ENCODE peak calls at places on chromosomes 6 and 20, in seven cellular contexts. G is brain microvascular endothelial cell, Z is uterus, J is fibroblast of lung, B is Panc1, E is stomach, O is breast epithelium. P is an unnamed sample.
A peak's percentile ranks its signal among the peaks of the same experiment; 100 is the strongest.

GRCh38 chr6:37477186-37477585 is 22.5 kb downstream of the CCDC167 start:
- DNase-seq in B (no peak), O (no peak), Z (no peak), J (no peak), G (no peak), E (no peak), P (no peak)

GRCh38 chr6:112325449-112325848 is 21.7 kb upstream of the RFPL4B start:
- DNase-seq in Z (no peak), J (no peak), G (no peak), O (no peak), B (no peak), E (no peak), P (no peak)

GRCh38 chr6:9405369-9405768 is 970.0 kb upstream of the SLC35B3 start:
- DNase-seq in B (peak; percentile 57), E (no peak), G (peak; percentile 44), O (no peak), J (peak; percentile 93), Z (no peak), P (no peak)

GRCh38 chr20:47629907-47630306 is 128.2 kb downstream of the NCOA3 start:
- DNase-seq in J (no peak), B (no peak), G (no peak), O (no peak), E (no peak), Z (no peak), P (no peak)

GRCh38 chr6:112228480-112229332 is 25.7 kb downstream of the LAMA4 start:
- DNase-seq in E (no peak), B (no peak), Z (no peak), G (no peak), J (no peak), O (no peak), P (no peak)

GRCh38 chr6:79167931-79168694 is 66.4 kb downstream of the HMGN3 start:
- DNase-seq in G (peak; percentile 20), E (no peak), B (peak; percentile 1), Z (no peak), O (no peak), J (peak; percentile 64), P (no peak)

GRCh38 chr6:132505158-132505557 is 7.8 kb downstream of the STX7 start:
- DNase-seq in B (no peak), O (no peak), G (no peak), J (no peak), Z (no peak), E (no peak), P (no peak)

GRCh38 chr6:77397561-77397960 is 65.7 kb downstream of the HTR1B start:
- DNase-seq in Z (no peak), E (no peak), O (no peak), G (no peak), B (no peak), J (no peak), P (no peak)

GRCh38 chr6:39387785-39388184 is 65.3 kb upstream of the KCNK16 start:
- DNase-seq in B (no peak), Z (no peak), G (no peak), E (no peak), O (no peak), J (no peak), P (no peak)

GRCh38 chr20:15708984-15709598 is 864.2 kb downstream of the KIF16B start:
- DNase-seq in B (no peak), J (peak; percentile 1), O (no peak), E (peak; percentile 37), G (no peak), Z (no peak), P (peak; percentile 46)

GRCh38 chr6:160102956-160103824 is 18.4 kb upstream of the SLC22A1 start:
- DNase-seq in B (no peak), E (no peak), Z (no peak), O (no peak), J (peak; percentile 8), G (peak; percentile 33), P (peak; percentile 61)

GRCh38 chr20:50233325-50234212 is 42.9 kb downstream of the CEBPB start:
- DNase-seq in Z (no peak), E (no peak), J (no peak), G (no peak), B (no peak), O (no peak), P (no peak)

GRCh38 chr20:6636209-6637159 is 131.0 kb upstream of the BMP2 start:
- DNase-seq in O (no peak), J (peak; percentile 65), E (no peak), Z (peak; percentile 17), G (peak; percentile 69), B (no peak), P (peak; percentile 32)

GRCh38 chr20:44001667-44002596 is 87.3 kb downstream of the TOX2 start:
- DNase-seq in G (no peak), B (no peak), E (no peak), J (no peak), O (no peak), Z (no peak), P (no peak)

GRCh38 chr20:36311141-36311853 is 5.2 kb downstream of the DLGAP4 start:
- DNase-seq in J (no peak), G (no peak), B (no peak), O (no peak), E (no peak), Z (no peak), P (no peak)

GRCh38 chr6:13139119-13139518 is 189.2 kb downstream of the TBC1D7 start:
- DNase-seq in E (no peak), Z (no peak), G (no peak), J (no peak), B (no peak), O (no peak), P (no peak)

GRCh38 chr6:100877851-100878250 is 3.3 kb downstream of the ASCC3 start:
- DNase-seq in B (no peak), J (no peak), O (no peak), Z (no peak), G (no peak), E (no peak), P (no peak)

GRCh38 chr6:100880149-100880900 is 804 bp downstream of the ASCC3 start:
- DNase-seq in B (no peak), E (no peak), G (peak; percentile 9), J (peak; percentile 35), O (no peak), Z (no peak), P (no peak)

GRCh38 chr6:100880901-100881706 is at the start of gene ASCC3:
- DNase-seq in B (peak; percentile 43), G (peak; percentile 88), J (peak; percentile 89), Z (peak; percentile 86), O (peak; percentile 81), E (peak; percentile 93), P (peak; percentile 95)

GRCh38 chr6:100881707-100882040 is 545 bp upstream of the ASCC3 start:
- DNase-seq in O (no peak), Z (no peak), J (no peak), E (no peak), G (no peak), B (peak; percentile 20), P (no peak)

DNA sequence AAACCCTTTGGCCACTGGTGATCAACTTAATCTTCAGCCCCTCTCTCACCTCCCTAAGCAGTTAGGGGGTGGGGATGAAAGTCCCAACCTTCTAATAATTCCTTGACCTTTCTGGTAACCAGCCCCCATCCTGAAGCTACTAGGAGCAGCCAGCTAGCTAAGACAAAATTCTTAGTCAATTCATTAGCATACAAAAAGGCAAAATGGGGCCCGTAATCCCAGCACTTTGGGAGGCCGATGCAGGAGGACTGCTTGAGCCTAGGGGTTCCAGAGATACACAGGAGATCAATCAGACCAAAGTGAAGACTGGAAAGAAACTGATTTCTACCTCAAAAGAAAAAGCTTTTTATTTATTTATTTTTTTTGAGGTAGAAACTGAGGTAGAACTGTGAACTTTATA is 1.8 kb downstream of the ASCC3 start:
- DNase-seq in O (no peak), G (no peak), E (no peak), J (no peak), B (no peak), Z (no peak), P (no peak)
- H3K4me3 ChIP-seq in O (no peak overlapping the region), G (no peak overlapping the region), E (no peak overlapping the region), J (no peak overlapping the region), B (peak overlapping the region; percentile 80), Z (no peak overlapping the region), P (no peak overlapping the region)

DNA sequence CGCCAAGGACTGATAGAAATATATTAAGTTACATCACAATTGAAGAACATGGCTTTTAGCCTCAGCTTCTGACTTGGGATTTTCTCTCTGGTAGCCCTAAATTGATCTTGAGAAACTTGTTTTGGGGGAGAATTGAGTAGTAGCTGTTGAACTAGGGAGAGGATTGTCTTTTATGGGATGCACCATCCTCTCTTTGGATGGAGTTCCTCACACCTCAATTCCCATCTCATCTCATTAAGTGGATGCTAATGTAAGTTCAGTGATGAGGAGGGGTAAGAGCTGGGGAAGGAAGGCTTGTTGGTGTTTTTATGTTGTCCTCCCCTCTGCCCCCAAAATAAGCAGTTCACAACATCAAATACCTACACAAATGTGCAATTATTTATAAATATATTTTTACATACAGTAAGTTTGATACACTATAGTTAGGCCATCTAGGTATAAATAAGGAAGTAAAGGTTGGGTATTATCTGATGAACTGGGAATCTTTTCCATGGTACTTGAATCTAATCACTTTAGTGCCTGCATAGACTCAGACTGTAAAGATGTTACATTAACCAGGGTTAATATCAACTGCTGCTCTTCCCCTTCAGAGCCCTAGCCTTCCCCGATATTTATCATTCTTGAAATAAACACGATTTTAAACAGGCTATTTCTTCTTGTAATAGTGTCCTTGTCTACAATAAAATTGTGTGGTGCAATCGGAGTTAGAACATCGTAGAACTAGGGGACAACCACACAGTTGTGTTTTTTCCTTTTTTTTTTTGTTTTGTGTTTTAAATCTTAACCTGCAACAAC is 4.2 kb downstream of the GJA1 start:
- DNase-seq in J (peak; percentile 21), G (no peak), Z (no peak), E (no peak), B (no peak), O (no peak), P (no peak)
- H3K4me3 ChIP-seq in J (peak overlapping the region; percentile 8), G (peak overlapping the region; percentile 86), Z (no peak overlapping the region), E (peak overlapping the region; percentile 14), B (no peak overlapping the region), O (peak overlapping the region; percentile 82), P (no peak overlapping the region)

DNA sequence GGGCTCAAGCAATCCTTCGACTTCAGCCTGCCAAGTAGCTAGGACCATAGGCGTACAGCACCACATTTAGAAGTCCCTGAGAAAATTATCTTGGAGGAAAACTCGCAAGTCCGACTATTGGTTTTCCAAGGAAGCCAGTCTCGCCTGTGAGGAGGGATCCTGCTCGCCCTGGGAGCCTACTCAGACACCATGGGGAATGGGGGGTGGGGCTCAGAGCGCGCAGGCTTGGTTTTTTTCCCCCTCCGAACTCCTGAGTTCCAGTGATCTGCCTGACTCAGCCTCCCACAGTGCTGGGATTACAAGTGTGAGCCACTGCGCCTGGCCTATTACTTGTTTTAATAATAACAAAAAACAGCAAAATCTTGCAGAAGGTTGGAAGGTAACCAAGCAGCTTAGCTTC is 153.7 kb downstream of the OR2B2 start:
- DNase-seq in Z (no peak), J (no peak), O (no peak), E (no peak), G (no peak), B (no peak), P (no peak)
- H3K4me3 ChIP-seq in Z (no peak overlapping the region), J (no peak overlapping the region), O (no peak overlapping the region), E (no peak overlapping the region), G (no peak overlapping the region), B (no peak overlapping the region), P (no peak overlapping the region)

GRCh38 chr6:147633191-147633590 is 124.7 kb downstream of the SAMD5 start:
- DNase-seq in G (no peak), O (no peak), J (no peak), B (no peak), Z (no peak), E (no peak), P (no peak)
- H3K4me3 ChIP-seq in G (no peak overlapping the region), O (peak overlapping the region; percentile 25), J (no peak overlapping the region), B (no peak overlapping the region), Z (no peak overlapping the region), E (no peak overlapping the region), P (no peak overlapping the region)

P was measured in HAP-1.